ENCODE peak calls at places on chromosomes 5 and 9, in four cellular contexts. R, D, K and T are unnamed samples.

GRCh38 chr5:160929906-160930305 is 77.9 kb upstream of the ATP10B start:
- DNase-seq in R (no peak), D (no peak), K (no peak), T (no peak)

GRCh38 chr5:145280806-145281205 is 554.3 kb downstream of the PRELID2 start:
- DNase-seq in R (no peak), D (no peak), K (no peak), T (no peak)

GRCh38 chr5:157336423-157336744 is 70.5 kb downstream of the CYFIP2 start:
- DNase-seq in R (no peak), D (no peak), K (no peak), T (no peak)

GRCh38 chr9:132631280-132631679 is 38.5 kb downstream of the DDX31 start:
- DNase-seq in R (no peak), D (no peak), K (no peak), T (no peak)

GRCh38 chr5:16863380-16864007 is 72.6 kb downstream of the MYO10 start:
- DNase-seq in R (no peak), D (no peak), K (no peak), T (no peak)

GRCh38 chr5:180259260-180259611 is 32.6 kb downstream of the MAPK9 start:
- DNase-seq in R (no peak), D (no peak), K (no peak), T (no peak)

GRCh38 chr5:10712574-10713366 is 48.3 kb downstream of the DAP start:
- DNase-seq in R (no peak), D (no peak), K (no peak), T (no peak)

GRCh38 chr9:2494571-2494970 is 127.0 kb upstream of the VLDLR start:
- DNase-seq in R (no peak), D (no peak), K (no peak), T (peak)

GRCh38 chr5:164614707-164615106 is 1109.3 kb downstream of the MAT2B start:
- DNase-seq in R (no peak), D (no peak), K (no peak), T (no peak)

GRCh38 chr5:167920589-167920988 is 370.9 kb upstream of the WWC1 start:
- DNase-seq in R (no peak), D (no peak), K (no peak), T (no peak)

GRCh38 chr5:96781734-96782064 is 26.0 kb downstream of the ERAP1 start:
- DNase-seq in R (no peak), D (no peak), K (peak), T (no peak)
- TF ChIP-seq HDAC6 in R (no peak), D (no peak), K (no peak), T (no peak)

GRCh38 chr5:132227485-132228240 is at the start of gene P4HA2:
- DNase-seq in R (peak), D (no peak), K (peak), T (peak)
- TF ChIP-seq HDAC6 in R (no peak), D (no peak), K (no peak), T (no peak)

DNA sequence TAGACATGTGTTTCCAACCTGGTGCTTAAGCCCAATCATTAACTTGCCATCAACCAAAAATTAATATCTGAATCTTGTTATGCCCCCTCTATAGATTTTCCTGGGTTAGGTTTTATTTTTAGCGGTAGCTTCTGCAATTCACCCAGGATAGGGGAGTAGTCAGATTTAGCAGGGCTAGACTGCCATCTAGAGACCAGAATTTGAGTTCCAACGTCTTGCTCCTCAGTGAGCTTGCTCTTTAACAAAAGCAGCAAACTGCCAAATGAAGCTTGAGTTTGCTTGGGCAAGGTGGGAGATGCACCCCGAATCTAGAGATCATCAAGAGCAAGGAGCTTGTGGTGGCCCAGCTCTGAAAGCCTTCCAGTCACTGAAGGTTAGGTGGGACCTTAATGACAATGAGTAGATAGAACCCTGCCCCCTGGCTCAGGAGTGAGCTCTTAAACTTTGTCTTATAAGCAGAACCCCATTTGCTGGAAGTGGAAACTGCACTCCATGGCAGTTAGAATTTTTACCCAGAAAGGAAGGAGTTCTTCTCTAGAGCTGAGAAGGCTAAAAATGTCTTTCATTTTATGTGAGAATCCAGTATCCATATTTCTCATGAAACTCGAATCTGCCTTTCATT is 456.1 kb downstream of the RASEF start:
- DNase-seq in R (no peak), D (peak), K (peak), T (peak)
- TF ChIP-seq HDAC6 in R (no peak), D (no peak), K (no peak), T (no peak)

GRCh38 chr9:136597141-136597885 is 51.5 kb upstream of the NOTCH1 start:
- DNase-seq in R (no peak), D (no peak), K (no peak), T (no peak)

GRCh38 chr9:136596630-136597031 is 50.8 kb upstream of the NOTCH1 start:
- DNase-seq in R (no peak), D (no peak), K (peak), T (no peak)

GRCh38 chr9:136599074-136599531 is 53.3 kb upstream of the NOTCH1 start:
- DNase-seq in R (no peak), D (no peak), K (no peak), T (no peak)

GRCh38 chr9:136596219-136596616 is 50.4 kb upstream of the NOTCH1 start:
- DNase-seq in R (no peak), D (no peak), K (no peak), T (no peak)

DNA sequence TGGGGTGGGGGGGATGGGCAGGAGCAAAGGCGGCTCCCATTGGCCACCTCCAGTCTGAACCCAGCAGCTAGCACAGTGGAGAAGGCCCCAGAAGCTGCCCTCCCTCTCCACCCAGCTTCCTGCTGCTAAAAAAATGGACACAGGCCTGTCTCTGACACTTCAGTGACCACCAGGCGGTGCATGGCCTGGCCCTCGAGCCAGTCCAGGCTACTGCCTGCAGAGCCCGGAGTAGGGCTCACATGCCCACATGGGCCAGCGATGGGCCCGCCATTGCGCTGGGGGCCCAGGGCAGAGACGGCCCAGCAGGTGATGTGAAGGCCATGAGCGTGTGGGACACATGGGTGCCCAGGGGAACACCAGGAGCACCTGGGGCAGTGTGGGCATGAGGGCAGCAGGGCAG is 52.1 kb upstream of the NOTCH1 start:
- DNase-seq in R (no peak), D (no peak), K (no peak), T (no peak)
- TF ChIP-seq HDAC6 in R (no peak), D (no peak), K (no peak), T (no peak)

GRCh38 chr5:125043781-125044391 is 297.4 kb upstream of the ZNF608 start:
- DNase-seq in R (no peak), D (no peak), K (no peak), T (no peak)
- TF ChIP-seq HDAC6 in R (no peak), D (no peak), K (no peak), T (no peak)

DNA sequence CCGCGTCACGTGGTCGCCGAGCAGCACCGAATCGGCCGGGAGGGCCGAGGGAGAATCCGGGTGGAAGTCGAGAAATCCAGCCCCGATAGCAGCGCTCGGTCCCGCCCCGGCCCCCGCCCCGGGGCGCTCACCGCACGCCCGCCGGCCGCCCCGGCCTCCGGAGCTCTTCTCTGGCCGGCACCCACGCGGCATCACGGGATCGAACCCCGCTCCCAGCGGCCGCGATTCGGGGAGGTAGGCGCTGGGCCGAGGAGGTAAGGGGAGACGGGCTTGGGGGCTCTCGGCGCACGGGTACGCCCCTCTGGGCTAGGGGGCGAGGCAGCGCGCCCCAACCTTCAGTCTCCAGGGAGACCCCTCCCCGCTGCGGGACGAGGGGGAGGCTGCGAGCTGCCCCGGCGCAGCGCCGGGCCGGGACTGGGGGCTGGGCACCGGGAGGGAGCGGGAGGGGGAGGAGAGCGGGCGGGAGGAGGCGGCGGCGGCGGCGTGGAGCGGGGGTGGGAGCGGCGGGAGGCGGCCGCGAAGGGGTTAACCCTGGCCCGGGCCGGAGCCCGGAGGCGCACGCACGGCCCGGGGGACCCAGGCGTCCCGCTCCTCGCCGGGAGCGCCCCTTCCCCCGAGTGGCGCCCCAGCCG is 22.0 kb upstream of the NDST1 start:
- DNase-seq in R (peak), D (no peak), K (no peak), T (peak)
- TF ChIP-seq HDAC6 in R (no peak), D (no peak), K (no peak), T (no peak)

GRCh38 chr9:99822096-99822595 is 461 bp downstream of the NR4A3 start:
- DNase-seq in R (no peak), D (no peak), K (no peak), T (no peak)

GRCh38 chr9:99822596-99823391 is 1.1 kb downstream of the NR4A3 start:
- DNase-seq in R (no peak), D (no peak), K (peak), T (no peak)

GRCh38 chr9:99824378-99825157 is 2.9 kb downstream of the NR4A3 start:
- DNase-seq in R (peak), D (no peak), K (peak), T (no peak)

GRCh38 chr9:99825158-99826046 is 3.7 kb downstream of the NR4A3 start:
- DNase-seq in R (no peak), D (no peak), K (no peak), T (peak)

DNA sequence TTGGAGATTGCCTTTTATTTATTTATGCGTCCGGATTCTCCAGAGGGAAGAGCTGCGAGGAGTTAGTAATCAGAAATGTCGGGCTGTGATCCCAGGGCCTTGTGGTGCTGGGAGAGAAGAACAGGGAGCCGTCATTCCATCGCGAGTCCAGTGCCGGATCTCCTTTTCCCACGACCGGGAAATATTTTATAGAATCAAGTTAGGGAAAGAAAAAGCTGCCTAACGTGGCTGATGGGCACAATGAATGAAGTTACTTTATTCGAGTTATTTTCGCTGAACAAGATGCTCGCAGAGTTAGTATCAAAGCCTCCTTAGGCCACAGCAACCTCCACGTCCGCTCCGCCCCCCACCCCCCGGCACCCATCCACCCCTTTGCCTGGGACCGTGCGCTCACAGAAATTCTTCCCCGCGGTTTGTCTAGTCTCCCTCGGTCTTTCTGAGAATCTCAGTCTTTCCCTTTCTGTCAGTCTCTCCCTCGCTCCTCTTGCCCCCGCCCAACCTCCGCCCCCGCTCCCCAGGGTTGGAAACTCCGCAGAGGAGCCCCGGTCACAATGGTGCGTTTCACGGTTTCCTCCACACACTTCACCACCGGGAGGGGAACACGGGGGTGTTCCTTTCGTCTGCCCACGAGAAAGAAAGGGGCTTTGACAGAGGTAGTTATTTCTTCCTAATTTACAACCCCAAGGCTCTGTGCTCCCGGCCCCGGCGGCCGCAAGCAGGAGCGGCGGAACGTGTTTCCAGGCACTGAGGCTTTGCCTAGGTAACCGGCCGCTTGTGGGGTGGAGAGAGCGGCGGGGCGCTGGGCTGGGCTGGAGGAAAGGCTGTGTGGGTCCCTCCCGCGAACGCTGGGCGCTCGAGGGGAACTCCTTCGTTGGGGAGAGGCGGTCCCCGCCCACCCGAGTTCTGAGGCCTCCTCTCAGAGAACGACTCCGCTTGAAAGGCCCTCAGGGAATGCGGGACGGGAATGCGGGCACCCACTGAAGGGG is 2.0 kb downstream of the NR4A3 start:
- DNase-seq in R (peak), D (no peak), K (no peak), T (peak)
- TF ChIP-seq HDAC6 in R (no peak), D (no peak), K (no peak), T (no peak)

GRCh38 chr9:86975086-86975485 is 27.8 kb upstream of the GAS1 start:
- DNase-seq in R (no peak), D (no peak), K (no peak), T (no peak)
- TF ChIP-seq HDAC6 in R (no peak), D (no peak), K (no peak), T (no peak)

GRCh38 chr5:162990063-162990462 is 447.3 kb upstream of the CCNG1 start:
- DNase-seq in R (no peak), D (no peak), K (no peak), T (no peak)
- TF ChIP-seq HDAC6 in R (no peak), D (no peak), K (no peak), T (no peak)

GRCh38 chr9:136133191-136133958 is 14.7 kb upstream of the TMEM250 start:
- DNase-seq in R (peak), D (no peak), K (no peak), T (peak)
- TF ChIP-seq HDAC6 in R (no peak), D (no peak), K (no peak), T (no peak)